ENCODE peak calls at places on chromosomes 6 and 20, in six cellular contexts. One of them, this sample, is unnamed. For H3K4me1, the result is how much of the 10 kb centered on the place peaks cover.

GRCh38 chr6:73203098-73203497 is 22.2 kb downstream of the KHDC1L start:
- DNase-seq in uterus: no peak
- DNase-seq in gastrocnemius medialis: no peak
- DNase-seq in fibroblast of lung: peak
- DNase-seq in A549: no peak
- DNase-seq in HCT116: no peak
- DNase-seq in this sample: no peak

GRCh38 chr6:156779206-156780116 is 2.3 kb downstream of the ARID1B start:
- DNase-seq in A549: no peak
- DNase-seq in gastrocnemius medialis: peak
- DNase-seq in HCT116: no peak
- DNase-seq in uterus: peak
- DNase-seq in fibroblast of lung: peak
- DNase-seq in this sample: no peak

GRCh38 chr6:122063090-122063489 is 336.4 kb upstream of the HSF2 start:
- DNase-seq in gastrocnemius medialis: no peak
- DNase-seq in A549: no peak
- DNase-seq in uterus: no peak
- DNase-seq in fibroblast of lung: no peak
- DNase-seq in HCT116: no peak
- DNase-seq in this sample: no peak

GRCh38 chr6:7909323-7910276 is 988 bp downstream of the TXNDC5 start:
- DNase-seq in HCT116: no peak
- DNase-seq in fibroblast of lung: peak
- DNase-seq in A549: peak
- DNase-seq in gastrocnemius medialis: no peak
- DNase-seq in uterus: peak
- DNase-seq in this sample: no peak

GRCh38 chr6:84172574-84172973 is 54.9 kb downstream of the CEP162 start:
- DNase-seq in uterus: no peak
- DNase-seq in HCT116: no peak
- DNase-seq in A549: no peak
- DNase-seq in gastrocnemius medialis: no peak
- DNase-seq in fibroblast of lung: no peak
- DNase-seq in this sample: no peak

GRCh38 chr20:56187791-56188190 is 60.7 kb upstream of the MC3R start:
- DNase-seq in A549: no peak
- DNase-seq in fibroblast of lung: no peak
- DNase-seq in gastrocnemius medialis: no peak
- DNase-seq in HCT116: no peak
- DNase-seq in uterus: no peak
- DNase-seq in this sample: no peak

GRCh38 chr6:107132330-107132954 is 17.1 kb upstream of the BEND3 start:
- DNase-seq in gastrocnemius medialis: no peak
- DNase-seq in HCT116: peak
- DNase-seq in uterus: no peak
- DNase-seq in A549: no peak
- DNase-seq in fibroblast of lung: peak
- DNase-seq in this sample: no peak

GRCh38 chr6:4999586-4999985 is 4.3 kb downstream of the RPP40 start:
- DNase-seq in fibroblast of lung: no peak
- DNase-seq in uterus: no peak
- DNase-seq in HCT116: no peak
- DNase-seq in gastrocnemius medialis: no peak
- DNase-seq in A549: no peak
- DNase-seq in this sample: no peak

GRCh38 chr6:104566411-104566810 is 293.3 kb downstream of the HACE1 start:
- DNase-seq in uterus: no peak
- DNase-seq in HCT116: no peak
- DNase-seq in A549: no peak
- DNase-seq in gastrocnemius medialis: no peak
- DNase-seq in fibroblast of lung: peak
- DNase-seq in this sample: no peak

GRCh38 chr6:32327103-32327502 is 44.6 kb downstream of the TSBP1 start:
- DNase-seq in fibroblast of lung: no peak
- DNase-seq in A549: no peak
- DNase-seq in uterus: no peak
- DNase-seq in HCT116: no peak
- DNase-seq in gastrocnemius medialis: no peak
- DNase-seq in this sample: no peak

GRCh38 chr20:57707849-57708693 is 1.7 kb downstream of the PMEPA1 start:
- DNase-seq in gastrocnemius medialis: no peak
- DNase-seq in uterus: no peak
- DNase-seq in fibroblast of lung: no peak
- DNase-seq in HCT116: no peak
- DNase-seq in A549: no peak
- DNase-seq in this sample: no peak

GRCh38 chr20:46402236-46402886 is 4.1 kb downstream of the ELMO2 start:
- DNase-seq in HCT116: no peak
- DNase-seq in A549: no peak
- DNase-seq in gastrocnemius medialis: no peak
- DNase-seq in fibroblast of lung: peak
- DNase-seq in uterus: no peak
- DNase-seq in this sample: no peak

GRCh38 chr6:31614674-31615578 is at the start of gene AIF1:
- DNase-seq in uterus: no peak
- DNase-seq in fibroblast of lung: no peak
- DNase-seq in A549: no peak
- DNase-seq in gastrocnemius medialis: no peak
- DNase-seq in HCT116: no peak
- DNase-seq in this sample: no peak

GRCh38 chr6:42745083-42745637 is 743 bp downstream of the TBCC start:
- DNase-seq in fibroblast of lung: peak
- DNase-seq in A549: peak
- DNase-seq in uterus: peak
- DNase-seq in HCT116: no peak
- DNase-seq in gastrocnemius medialis: peak
- DNase-seq in this sample: no peak

GRCh38 chr6:33895296-33895695 is 91.5 kb upstream of the MLN start:
- DNase-seq in HCT116: no peak
- DNase-seq in gastrocnemius medialis: no peak
- DNase-seq in uterus: no peak
- DNase-seq in fibroblast of lung: no peak
- DNase-seq in A549: no peak
- DNase-seq in this sample: no peak

GRCh38 chr20:4811661-4812181 is 90.0 kb downstream of the PRND start:
- DNase-seq in uterus: no peak
- DNase-seq in gastrocnemius medialis: peak
- DNase-seq in A549: no peak
- DNase-seq in fibroblast of lung: no peak
- DNase-seq in HCT116: no peak
- DNase-seq in this sample: peak
- H3K4me1 ChIP-seq in uterus: under half
- H3K4me1 ChIP-seq in gastrocnemius medialis: under half
- H3K4me1 ChIP-seq in A549: under half
- H3K4me1 ChIP-seq in fibroblast of lung: under half
- H3K4me1 ChIP-seq in HCT116: under half
- H3K4me1 ChIP-seq in this sample: under half

GRCh38 chr20:44597930-44598329 is 15.6 kb downstream of the PKIG start:
- DNase-seq in gastrocnemius medialis: peak
- DNase-seq in fibroblast of lung: peak
- DNase-seq in uterus: no peak
- DNase-seq in A549: no peak
- DNase-seq in HCT116: no peak
- DNase-seq in this sample: no peak
- H3K4me1 ChIP-seq in gastrocnemius medialis: half or more
- H3K4me1 ChIP-seq in fibroblast of lung: under half
- H3K4me1 ChIP-seq in uterus: under half
- H3K4me1 ChIP-seq in A549: under half
- H3K4me1 ChIP-seq in HCT116: under half
- H3K4me1 ChIP-seq in this sample: half or more

GRCh38 chr6:18469486-18469885 is 82.3 kb downstream of the RNF144B start:
- DNase-seq in fibroblast of lung: no peak
- DNase-seq in uterus: no peak
- DNase-seq in gastrocnemius medialis: no peak
- DNase-seq in HCT116: no peak
- DNase-seq in A549: no peak
- DNase-seq in this sample: no peak

GRCh38 chr6:18467741-18468140 is 80.6 kb downstream of the RNF144B start:
- DNase-seq in uterus: no peak
- DNase-seq in gastrocnemius medialis: no peak
- DNase-seq in HCT116: no peak
- DNase-seq in A549: no peak
- DNase-seq in fibroblast of lung: no peak
- DNase-seq in this sample: no peak

GRCh38 chr6:18465410-18466154 is 78.4 kb downstream of the RNF144B start:
- DNase-seq in uterus: no peak
- DNase-seq in gastrocnemius medialis: peak
- DNase-seq in fibroblast of lung: no peak
- DNase-seq in HCT116: no peak
- DNase-seq in A549: no peak
- DNase-seq in this sample: no peak

GRCh38 chr6:18471232-18471964 is 84.2 kb downstream of the RNF144B start:
- DNase-seq in gastrocnemius medialis: peak
- DNase-seq in HCT116: no peak
- DNase-seq in uterus: no peak
- DNase-seq in A549: no peak
- DNase-seq in fibroblast of lung: no peak
- DNase-seq in this sample: no peak

DNA sequence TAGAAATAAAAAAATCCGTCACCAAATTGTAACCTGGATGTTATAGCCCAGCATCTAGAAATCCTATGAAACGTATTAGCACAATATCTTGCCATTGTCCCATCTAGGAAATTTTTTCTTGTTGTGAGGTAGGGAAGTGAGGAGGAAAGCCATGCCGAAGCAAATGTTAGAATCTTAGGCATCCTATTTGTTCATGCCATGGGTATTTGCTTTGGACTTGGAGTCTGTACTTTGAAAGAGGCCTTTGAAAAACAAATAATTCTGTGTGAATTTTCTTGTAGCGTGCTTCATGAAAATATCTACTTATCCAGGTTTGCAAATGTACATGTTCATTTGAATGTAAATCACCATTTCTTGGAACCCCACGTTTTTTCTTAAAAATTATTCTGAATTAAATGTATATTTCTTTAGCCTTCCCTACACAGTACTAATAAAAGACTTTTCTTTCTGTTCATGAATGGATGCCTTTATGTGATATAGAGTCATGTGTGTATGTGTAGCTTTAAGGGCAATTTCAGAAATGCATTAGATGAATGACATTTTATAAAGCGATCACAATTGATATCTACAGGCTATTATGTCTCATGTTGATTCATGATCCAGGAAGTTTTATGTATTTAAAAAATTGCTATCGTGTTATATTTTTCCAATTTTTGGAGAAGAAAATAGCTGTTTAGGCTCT is 81.2 kb downstream of the RNF144B start:
- DNase-seq in fibroblast of lung: no peak
- DNase-seq in HCT116: no peak
- DNase-seq in uterus: no peak
- DNase-seq in A549: no peak
- DNase-seq in gastrocnemius medialis: no peak
- DNase-seq in this sample: no peak
- H3K4me1 ChIP-seq in fibroblast of lung: under half
- H3K4me1 ChIP-seq in HCT116: under half
- H3K4me1 ChIP-seq in uterus: under half
- H3K4me1 ChIP-seq in A549: under half
- H3K4me1 ChIP-seq in gastrocnemius medialis: half or more
- H3K4me1 ChIP-seq in this sample: under half

DNA sequence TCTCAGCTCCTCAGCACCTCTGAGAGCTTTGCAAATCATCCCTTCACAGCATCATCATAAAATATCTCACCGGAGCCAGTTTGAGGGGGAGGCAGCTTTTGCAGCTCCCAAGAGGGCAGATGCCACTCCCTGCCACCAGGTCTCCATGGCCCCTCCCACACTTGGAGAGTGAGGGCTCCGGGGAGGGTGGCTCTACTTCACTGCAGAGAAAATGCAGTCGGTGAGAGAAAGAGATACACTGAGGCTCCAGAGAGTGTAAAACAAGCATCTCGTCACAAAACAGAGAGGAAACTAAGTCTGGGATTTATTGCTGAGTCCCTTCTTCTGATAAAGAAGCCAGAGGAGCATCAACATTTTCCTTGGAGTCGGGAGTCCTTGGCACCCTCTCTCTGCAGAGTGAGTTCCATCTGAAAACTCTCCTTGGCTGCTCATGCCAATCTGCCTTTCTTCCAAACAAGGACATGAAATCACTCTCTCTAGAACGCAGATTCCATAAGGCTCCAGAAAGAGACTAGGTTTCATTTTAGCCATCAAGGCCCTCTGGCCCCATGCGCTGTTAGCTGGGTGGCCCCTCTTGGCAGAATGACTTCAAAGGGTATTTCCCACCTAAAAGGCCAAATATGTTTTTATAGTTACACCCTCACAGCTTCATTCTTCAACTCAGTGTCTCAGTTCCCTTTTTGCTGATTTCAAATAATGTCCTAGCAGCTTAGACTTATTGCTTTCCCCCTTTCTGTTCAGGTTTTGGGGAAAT is 70.6 kb upstream of the F13A1 start:
- DNase-seq in HCT116: no peak
- DNase-seq in uterus: no peak
- DNase-seq in fibroblast of lung: no peak
- DNase-seq in A549: no peak
- DNase-seq in gastrocnemius medialis: no peak
- DNase-seq in this sample: no peak
- H3K4me1 ChIP-seq in HCT116: under half
- H3K4me1 ChIP-seq in uterus: under half
- H3K4me1 ChIP-seq in fibroblast of lung: under half
- H3K4me1 ChIP-seq in A549: under half
- H3K4me1 ChIP-seq in gastrocnemius medialis: under half
- H3K4me1 ChIP-seq in this sample: under half

GRCh38 chr6:16722616-16723015 is 38.6 kb downstream of the ATXN1 start:
- DNase-seq in A549: no peak
- DNase-seq in fibroblast of lung: no peak
- DNase-seq in gastrocnemius medialis: no peak
- DNase-seq in uterus: no peak
- DNase-seq in HCT116: no peak
- DNase-seq in this sample: no peak

GRCh38 chr6:16727996-16728395 is 33.3 kb downstream of the ATXN1 start:
- DNase-seq in HCT116: no peak
- DNase-seq in fibroblast of lung: no peak
- DNase-seq in A549: no peak
- DNase-seq in uterus: no peak
- DNase-seq in gastrocnemius medialis: no peak
- DNase-seq in this sample: no peak

GRCh38 chr6:16723833-16724232 is 37.4 kb downstream of the ATXN1 start:
- DNase-seq in fibroblast of lung: peak
- DNase-seq in HCT116: peak
- DNase-seq in A549: no peak
- DNase-seq in uterus: no peak
- DNase-seq in gastrocnemius medialis: no peak
- DNase-seq in this sample: no peak

GRCh38 chr6:16721977-16722376 is 39.3 kb downstream of the ATXN1 start:
- DNase-seq in gastrocnemius medialis: no peak
- DNase-seq in uterus: no peak
- DNase-seq in A549: no peak
- DNase-seq in HCT116: no peak
- DNase-seq in fibroblast of lung: peak
- DNase-seq in this sample: no peak

GRCh38 chr6:16725145-16725864 is 36.0 kb downstream of the ATXN1 start:
- DNase-seq in A549: no peak
- DNase-seq in uterus: no peak
- DNase-seq in HCT116: no peak
- DNase-seq in gastrocnemius medialis: no peak
- DNase-seq in fibroblast of lung: peak
- DNase-seq in this sample: no peak
- H3K4me1 ChIP-seq in A549: half or more
- H3K4me1 ChIP-seq in uterus: under half
- H3K4me1 ChIP-seq in HCT116: half or more
- H3K4me1 ChIP-seq in gastrocnemius medialis: under half
- H3K4me1 ChIP-seq in fibroblast of lung: under half
- H3K4me1 ChIP-seq in this sample: under half

GRCh38 chr6:1908784-1909183 is 299.1 kb downstream of the FOXC1 start:
- DNase-seq in HCT116: no peak
- DNase-seq in uterus: no peak
- DNase-seq in A549: no peak
- DNase-seq in fibroblast of lung: peak
- DNase-seq in gastrocnemius medialis: no peak
- DNase-seq in this sample: no peak
- H3K4me1 ChIP-seq in HCT116: under half
- H3K4me1 ChIP-seq in uterus: under half
- H3K4me1 ChIP-seq in A549: under half
- H3K4me1 ChIP-seq in fibroblast of lung: under half
- H3K4me1 ChIP-seq in gastrocnemius medialis: under half
- H3K4me1 ChIP-seq in this sample: under half

This sample was measured in ascending aorta.